ENCODE peak calls at places on chromosomes 6 and 20, in five cellular contexts. One of them, this sample, is unnamed.

GRCh38 chr20:11790047-11790446 is 127.6 kb upstream of the BTBD3 start:
- DNase-seq in H9: no peak
- DNase-seq in prostate gland: no peak
- DNase-seq in heart left ventricle: no peak
- DNase-seq in cardiac muscle cell: no peak
- DNase-seq in this sample: no peak

GRCh38 chr6:37784585-37784967 is 35.0 kb upstream of the ZFAND3 start:
- DNase-seq in cardiac muscle cell: no peak
- DNase-seq in prostate gland: no peak
- DNase-seq in heart left ventricle: no peak
- DNase-seq in H9: peak
- DNase-seq in this sample: no peak

GRCh38 chr6:10655508-10656055 is 38.8 kb downstream of the C6orf52 start:
- DNase-seq in H9: no peak
- DNase-seq in prostate gland: no peak
- DNase-seq in cardiac muscle cell: no peak
- DNase-seq in heart left ventricle: no peak
- DNase-seq in this sample: no peak

GRCh38 chr6:136962661-136963060 is 40.6 kb downstream of the SLC35D3 start:
- DNase-seq in H9: peak
- DNase-seq in heart left ventricle: peak
- DNase-seq in prostate gland: no peak
- DNase-seq in cardiac muscle cell: no peak
- DNase-seq in this sample: peak

GRCh38 chr6:5962794-5963193 is 43.9 kb downstream of the NRN1 start:
- DNase-seq in cardiac muscle cell: no peak
- DNase-seq in prostate gland: no peak
- DNase-seq in heart left ventricle: no peak
- DNase-seq in H9: no peak
- DNase-seq in this sample: no peak

GRCh38 chr6:169545956-169546355 is 155.9 kb downstream of the WDR27 start:
- DNase-seq in H9: no peak
- DNase-seq in heart left ventricle: no peak
- DNase-seq in cardiac muscle cell: peak
- DNase-seq in prostate gland: no peak
- DNase-seq in this sample: no peak

GRCh38 chr20:47710665-47711045 is 74.6 kb downstream of the SULF2 start:
- DNase-seq in prostate gland: no peak
- DNase-seq in H9: no peak
- DNase-seq in heart left ventricle: no peak
- DNase-seq in cardiac muscle cell: no peak
- DNase-seq in this sample: no peak

GRCh38 chr20:8361008-8361652 is 229.1 kb downstream of the PLCB1 start:
- DNase-seq in prostate gland: no peak
- DNase-seq in H9: no peak
- DNase-seq in cardiac muscle cell: peak
- DNase-seq in heart left ventricle: no peak
- DNase-seq in this sample: no peak

GRCh38 chr6:39892490-39893129 is 41.7 kb downstream of the MOCS1 start:
- DNase-seq in cardiac muscle cell: peak
- DNase-seq in H9: peak
- DNase-seq in heart left ventricle: peak
- DNase-seq in prostate gland: peak
- DNase-seq in this sample: peak

GRCh38 chr6:25753079-25753478 is 1.5 kb upstream of the SLC17A4 start:
- DNase-seq in heart left ventricle: no peak
- DNase-seq in cardiac muscle cell: no peak
- DNase-seq in prostate gland: no peak
- DNase-seq in H9: no peak
- DNase-seq in this sample: peak

GRCh38 chr6:37913210-37913609 is 93.7 kb downstream of the ZFAND3 start:
- DNase-seq in H9: no peak
- DNase-seq in prostate gland: no peak
- DNase-seq in heart left ventricle: no peak
- DNase-seq in cardiac muscle cell: peak
- DNase-seq in this sample: no peak

GRCh38 chr6:22251331-22251730 is 45.5 kb downstream of the PRL start:
- DNase-seq in cardiac muscle cell: peak
- DNase-seq in heart left ventricle: no peak
- DNase-seq in H9: no peak
- DNase-seq in prostate gland: no peak
- DNase-seq in this sample: no peak

GRCh38 chr6:33305052-33305451 is 6.3 kb upstream of the RGL2 start:
- DNase-seq in heart left ventricle: no peak
- DNase-seq in cardiac muscle cell: no peak
- DNase-seq in H9: no peak
- DNase-seq in prostate gland: no peak
- DNase-seq in this sample: no peak

GRCh38 chr6:4351857-4352669 is 216.7 kb upstream of the ECI2 start:
- DNase-seq in cardiac muscle cell: peak
- DNase-seq in prostate gland: peak
- DNase-seq in H9: no peak
- DNase-seq in heart left ventricle: peak
- DNase-seq in this sample: peak

GRCh38 chr6:150213301-150213700 is 70.5 kb downstream of the PPP1R14C start:
- DNase-seq in H9: no peak
- DNase-seq in cardiac muscle cell: no peak
- DNase-seq in heart left ventricle: no peak
- DNase-seq in prostate gland: no peak
- DNase-seq in this sample: no peak

GRCh38 chr6:129191275-129191674 is 308.3 kb downstream of the LAMA2 start:
- DNase-seq in heart left ventricle: no peak
- DNase-seq in cardiac muscle cell: no peak
- DNase-seq in H9: no peak
- DNase-seq in prostate gland: no peak
- DNase-seq in this sample: no peak

GRCh38 chr6:111625511-111626331 is 20.0 kb upstream of the TRAF3IP2 start:
- DNase-seq in H9: no peak
- DNase-seq in prostate gland: no peak
- DNase-seq in heart left ventricle: peak
- DNase-seq in cardiac muscle cell: peak
- DNase-seq in this sample: no peak

GRCh38 chr6:148347076-148348054 is 4.7 kb downstream of the SASH1 start:
- DNase-seq in cardiac muscle cell: no peak
- DNase-seq in prostate gland: no peak
- DNase-seq in heart left ventricle: no peak
- DNase-seq in H9: no peak
- DNase-seq in this sample: no peak

GRCh38 chr20:46174469-46175126 is 56.5 kb downstream of the CD40 start:
- DNase-seq in heart left ventricle: peak
- DNase-seq in cardiac muscle cell: peak
- DNase-seq in H9: peak
- DNase-seq in prostate gland: peak
- DNase-seq in this sample: peak

GRCh38 chr6:14910692-14911547 is 334.9 kb upstream of the JARID2 start:
- DNase-seq in prostate gland: no peak
- DNase-seq in cardiac muscle cell: peak
- DNase-seq in H9: no peak
- DNase-seq in heart left ventricle: peak
- DNase-seq in this sample: no peak

GRCh38 chr6:167351656-167352354 is 26.9 kb downstream of the TTLL2 start:
- DNase-seq in cardiac muscle cell: no peak
- DNase-seq in heart left ventricle: no peak
- DNase-seq in prostate gland: no peak
- DNase-seq in H9: no peak
- DNase-seq in this sample: no peak

GRCh38 chr6:32772656-32773055 is 9.3 kb upstream of the HLA-DQB2 start:
- DNase-seq in prostate gland: no peak
- DNase-seq in cardiac muscle cell: no peak
- DNase-seq in H9: no peak
- DNase-seq in heart left ventricle: no peak
- DNase-seq in this sample: no peak

GRCh38 chr6:143232849-143233248 is 172.2 kb downstream of the AIG1 start:
- DNase-seq in prostate gland: peak
- DNase-seq in heart left ventricle: peak
- DNase-seq in H9: peak
- DNase-seq in cardiac muscle cell: peak
- DNase-seq in this sample: peak

GRCh38 chr20:54190200-54190599 is 16.4 kb upstream of the CYP24A1 start:
- DNase-seq in cardiac muscle cell: peak
- DNase-seq in prostate gland: no peak
- DNase-seq in H9: no peak
- DNase-seq in heart left ventricle: no peak
- DNase-seq in this sample: no peak

GRCh38 chr6:111243095-111243494 is 155.8 kb downstream of the SLC16A10 start:
- DNase-seq in prostate gland: no peak
- DNase-seq in cardiac muscle cell: no peak
- DNase-seq in heart left ventricle: no peak
- DNase-seq in H9: no peak
- DNase-seq in this sample: no peak

GRCh38 chr6:75418233-75418632 is 75.4 kb downstream of the FILIP1 start:
- DNase-seq in prostate gland: no peak
- DNase-seq in heart left ventricle: no peak
- DNase-seq in cardiac muscle cell: peak
- DNase-seq in H9: no peak
- DNase-seq in this sample: no peak

GRCh38 chr6:126002755-126003390 is 16.5 kb downstream of the TRMT11 start:
- DNase-seq in cardiac muscle cell: no peak
- DNase-seq in heart left ventricle: no peak
- DNase-seq in prostate gland: no peak
- DNase-seq in H9: no peak
- DNase-seq in this sample: no peak

GRCh38 chr6:21998539-21998938 is 298.3 kb downstream of the PRL start:
- DNase-seq in H9: no peak
- DNase-seq in prostate gland: no peak
- DNase-seq in heart left ventricle: no peak
- DNase-seq in cardiac muscle cell: no peak
- DNase-seq in this sample: no peak

GRCh38 chr6:132400641-132401119 is 595 bp downstream of the MOXD1 start:
- DNase-seq in H9: peak
- DNase-seq in cardiac muscle cell: no peak
- DNase-seq in heart left ventricle: no peak
- DNase-seq in prostate gland: no peak
- DNase-seq in this sample: no peak

GRCh38 chr20:50572922-50573777 is 63.0 kb downstream of the PTPN1 start:
- DNase-seq in prostate gland: no peak
- DNase-seq in cardiac muscle cell: peak
- DNase-seq in H9: no peak
- DNase-seq in heart left ventricle: peak
- DNase-seq in this sample: no peak

GRCh38 chr6:33694401-33694931 is 17.0 kb downstream of the UQCC2 start:
- DNase-seq in H9: no peak
- DNase-seq in prostate gland: no peak
- DNase-seq in heart left ventricle: no peak
- DNase-seq in cardiac muscle cell: peak
- DNase-seq in this sample: no peak

GRCh38 chr6:28443112-28443773 is at the start of gene ZSCAN23:
- DNase-seq in H9: peak
- DNase-seq in cardiac muscle cell: peak
- DNase-seq in heart left ventricle: peak
- DNase-seq in prostate gland: peak
- DNase-seq in this sample: peak

GRCh38 chr20:50305636-50306477 is 115.2 kb downstream of the CEBPB start:
- DNase-seq in prostate gland: peak
- DNase-seq in cardiac muscle cell: peak
- DNase-seq in heart left ventricle: no peak
- DNase-seq in H9: no peak
- DNase-seq in this sample: peak

GRCh38 chr6:152206072-152206818 is 398.8 kb downstream of the ESR1 start:
- DNase-seq in cardiac muscle cell: peak
- DNase-seq in prostate gland: no peak
- DNase-seq in heart left ventricle: no peak
- DNase-seq in H9: peak
- DNase-seq in this sample: peak
- TF ChIP-seq CTCF in cardiac muscle cell: peak
- TF ChIP-seq CTCF in prostate gland: no peak
- TF ChIP-seq CTCF in heart left ventricle: peak
- TF ChIP-seq CTCF in H9: peak
- TF ChIP-seq CTCF in this sample: peak

DNA sequence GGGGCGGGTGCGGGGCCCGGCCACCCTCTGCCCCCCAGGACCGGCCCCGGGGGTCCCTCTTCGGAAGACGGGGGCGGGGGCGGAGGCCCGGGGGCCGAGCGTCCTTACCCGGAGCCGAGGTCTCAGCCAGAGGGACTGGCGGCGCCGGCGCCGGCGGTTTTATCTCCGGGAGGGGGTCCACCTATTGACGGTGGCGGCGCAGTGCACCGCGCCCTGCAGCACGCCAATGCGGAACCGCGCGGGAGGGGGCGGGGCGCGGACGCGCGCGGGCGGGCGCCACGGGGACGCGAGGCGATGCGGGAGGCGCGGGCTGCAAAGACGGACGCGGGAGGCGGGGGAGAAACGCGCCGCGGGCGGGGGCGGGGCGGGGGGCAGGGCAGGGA is at the start of gene EEF1A2:
- DNase-seq in H9: peak
- DNase-seq in cardiac muscle cell: no peak
- DNase-seq in prostate gland: no peak
- DNase-seq in heart left ventricle: peak
- DNase-seq in this sample: no peak
- TF ChIP-seq CTCF in H9: peak
- TF ChIP-seq CTCF in cardiac muscle cell: no peak
- TF ChIP-seq CTCF in prostate gland: no peak
- TF ChIP-seq CTCF in heart left ventricle: no peak
- TF ChIP-seq CTCF in this sample: no peak

DNA sequence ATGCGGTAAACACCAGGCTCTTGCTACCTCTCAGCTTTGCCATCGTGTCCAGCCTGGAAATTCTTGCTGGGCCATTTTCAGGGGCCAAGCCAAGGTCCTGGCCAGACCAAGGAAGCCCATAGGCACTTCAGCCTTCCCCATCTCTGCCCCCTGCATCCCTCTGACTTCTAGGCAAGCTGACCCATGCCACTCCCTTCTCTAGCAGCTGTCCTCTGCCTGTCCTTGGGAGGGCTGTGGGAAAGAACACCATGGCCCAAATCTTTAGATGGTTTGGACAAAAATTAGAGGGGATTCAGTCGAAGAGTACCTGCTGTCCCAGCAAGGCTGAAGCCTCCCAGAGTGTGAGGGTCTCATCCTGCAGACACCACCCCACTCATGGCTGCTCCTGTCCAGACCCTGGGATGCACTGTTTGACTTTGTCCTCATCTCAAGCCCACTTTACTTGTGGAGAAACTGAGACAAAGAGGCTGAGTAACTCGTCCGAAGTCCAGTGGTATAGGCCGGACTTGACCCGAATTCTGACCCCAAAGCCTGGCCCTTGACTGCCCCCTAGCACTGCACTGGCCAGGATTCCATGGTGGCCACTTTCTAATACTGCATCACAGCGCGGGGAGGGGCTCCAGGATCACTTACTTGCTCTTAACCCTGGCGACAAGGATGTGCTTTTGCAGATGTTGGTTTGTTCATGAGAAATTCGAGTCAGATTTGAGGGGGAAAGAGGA is 22.4 kb upstream of the STX16 start:
- DNase-seq in heart left ventricle: no peak
- DNase-seq in prostate gland: no peak
- DNase-seq in H9: no peak
- DNase-seq in cardiac muscle cell: no peak
- DNase-seq in this sample: no peak
- TF ChIP-seq CTCF in heart left ventricle: no peak
- TF ChIP-seq CTCF in prostate gland: no peak
- TF ChIP-seq CTCF in H9: peak
- TF ChIP-seq CTCF in cardiac muscle cell: no peak
- TF ChIP-seq CTCF in this sample: no peak

DNA sequence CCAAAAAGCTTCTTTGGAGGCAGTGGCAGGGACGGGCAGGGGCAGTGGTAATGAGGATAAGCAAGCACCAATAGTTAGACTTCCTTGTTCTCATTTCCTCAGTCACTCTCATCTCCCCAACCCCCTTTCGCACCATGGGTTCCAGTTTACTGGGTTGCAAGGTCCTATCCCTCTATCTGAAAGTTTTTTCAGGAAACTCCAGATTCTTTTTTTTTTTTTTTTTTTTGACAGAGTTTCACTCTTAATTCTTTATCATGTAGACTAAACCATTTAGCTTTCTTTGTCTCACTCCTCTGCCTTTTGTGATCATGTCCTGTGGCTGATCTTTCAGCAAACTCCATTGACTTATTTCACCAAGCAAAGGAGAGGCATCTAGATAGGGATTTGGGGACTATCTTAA is 51.4 kb upstream of the GMDS start:
- DNase-seq in cardiac muscle cell: no peak
- DNase-seq in H9: peak
- DNase-seq in heart left ventricle: no peak
- DNase-seq in prostate gland: no peak
- DNase-seq in this sample: no peak
- TF ChIP-seq CTCF in cardiac muscle cell: no peak
- TF ChIP-seq CTCF in H9: no peak
- TF ChIP-seq CTCF in heart left ventricle: no peak
- TF ChIP-seq CTCF in prostate gland: no peak
- TF ChIP-seq CTCF in this sample: no peak